ENCODE peak calls at places on chromosomes 3 and 15, in seven cellular contexts. V is GM13977; A is NCI-H345; O is activated CD8-positive, alpha-beta memory T cell treated with anti-CD3 and anti-CD28 coated beads for 24 hours; T is GDM1; J is activated T-helper 1 cell treated with anti-CD3 and anti-CD28 coated beads, Interleukin-2, amount 50 U/mL, for 16 hours; S is fibroblast of lung. Z is an unnamed sample.

GRCh38 chr15:44029940-44030568 is 165.0 kb downstream of the FRMD5 start:
- DNase-seq in O (no peak), A (no peak), S (peak; percentile 47), T (no peak), J (no peak), V (no peak), Z (peak; percentile 50)

GRCh38 chr3:171652932-171653331 is 157.4 kb downstream of the PLD1 start:
- DNase-seq in T (no peak), S (no peak), V (no peak), A (no peak), J (no peak), O (no peak), Z (no peak)

GRCh38 chr15:71114887-71115566 is at the start of gene THSD4:
- DNase-seq in A (peak; percentile 49), V (peak; percentile 91), J (peak; percentile 16), O (peak; percentile 79), T (no peak), S (peak; percentile 69), Z (peak; percentile 91)

GRCh38 chr3:17290894-17291293 is 406.1 kb downstream of the PLCL2 start:
- DNase-seq in T (no peak), V (no peak), O (no peak), S (peak; percentile 9), A (no peak), J (no peak), Z (peak; percentile 40)

GRCh38 chr3:159929181-159929893 is 59.3 kb upstream of the IL12A start:
- DNase-seq in V (peak; percentile 22), A (no peak), S (peak; percentile 85), T (peak; percentile 52), O (no peak), J (no peak), Z (peak; percentile 71)

GRCh38 chr3:187103251-187103650 is 36.0 kb downstream of the RPL39L start:
- DNase-seq in O (no peak), V (no peak), T (no peak), A (no peak), J (no peak), S (no peak), Z (no peak)

GRCh38 chr15:85094685-85095084 is 113.0 kb downstream of the PDE8A start:
- DNase-seq in T (no peak), V (no peak), A (no peak), S (peak; percentile 24), J (no peak), O (no peak), Z (peak; percentile 45)

GRCh38 chr15:67033012-67033411 is 32.4 kb upstream of the SMAD3 start:
- DNase-seq in T (no peak), V (no peak), O (no peak), A (no peak), J (peak; percentile 10), S (no peak), Z (no peak)

GRCh38 chr15:39336926-39337325 is 244.0 kb upstream of the THBS1 start:
- DNase-seq in T (no peak), J (no peak), V (no peak), O (no peak), A (no peak), S (no peak), Z (no peak)

GRCh38 chr15:78049691-78050440 is 27.6 kb downstream of the TBC1D2B start:
- DNase-seq in J (no peak), T (peak; percentile 74), V (peak; percentile 62), O (peak; percentile 84), S (peak; percentile 28), A (no peak), Z (peak; percentile 89)

GRCh38 chr3:128297401-128298138 is 144.3 kb downstream of the EEFSEC start:
- DNase-seq in J (no peak), A (no peak), V (no peak), T (no peak), O (peak; percentile 44), S (no peak), Z (no peak)

GRCh38 chr15:88454231-88454630 is 13.0 kb downstream of the MRPL46 start:
- DNase-seq in S (no peak), V (no peak), O (no peak), A (no peak), J (no peak), T (no peak), Z (no peak)

GRCh38 chr3:35946857-35947514 is 307.7 kb downstream of the ARPP21 start:
- DNase-seq in T (no peak), A (peak; percentile 80), S (no peak), V (no peak), O (no peak), J (no peak), Z (peak; percentile 28)

GRCh38 chr15:67105065-67105951 is 39.9 kb downstream of the SMAD3 start:
- DNase-seq in S (peak; percentile 98), O (no peak), A (no peak), V (no peak), T (no peak), J (no peak), Z (peak; percentile 98)

GRCh38 chr3:66336358-66336766 is 115.6 kb downstream of the SLC25A26 start:
- DNase-seq in A (no peak), J (no peak), T (no peak), O (no peak), S (peak; percentile 10), V (no peak), Z (peak; percentile 19)

GRCh38 chr3:157248590-157249425 is 88.9 kb upstream of the CCNL1 start:
- DNase-seq in V (no peak), T (peak; percentile 4), A (peak; percentile 22), S (peak; percentile 89), O (no peak), J (no peak), Z (peak; percentile 92)